ENCODE peak calls at places on chromosomes 4 and X, in five cellular contexts. One of them, this sample, is unnamed.

GRCh38 chrX:105869676-105870075 is 47.3 kb downstream of the NRK start:
- DNase-seq in GM12864: no peak
- DNase-seq in smooth muscle cell of the brain vasculature: no peak
- DNase-seq in stimulated activated CD8-positive, alpha-beta memory T cell treated with anti-CD3 and anti-CD28 coated beads, Interleukin-12 subunit alpha, Interleukin-12 subunit beta, amount 100 ng/mL, for 4 hours: no peak
- DNase-seq in NT2/D1: no peak
- DNase-seq in this sample: no peak

GRCh38 chr4:8257854-8258253 is 11.7 kb upstream of the HTRA3 start:
- DNase-seq in GM12864: no peak
- DNase-seq in smooth muscle cell of the brain vasculature: no peak
- DNase-seq in stimulated activated CD8-positive, alpha-beta memory T cell treated with anti-CD3 and anti-CD28 coated beads, Interleukin-12 subunit alpha, Interleukin-12 subunit beta, amount 100 ng/mL, for 4 hours: no peak
- DNase-seq in NT2/D1: no peak
- DNase-seq in this sample: no peak

GRCh38 chrX:139864613-139865012 is 68.2 kb downstream of the ATP11C start:
- DNase-seq in GM12864: no peak
- DNase-seq in smooth muscle cell of the brain vasculature: no peak
- DNase-seq in stimulated activated CD8-positive, alpha-beta memory T cell treated with anti-CD3 and anti-CD28 coated beads, Interleukin-12 subunit alpha, Interleukin-12 subunit beta, amount 100 ng/mL, for 4 hours: no peak
- DNase-seq in NT2/D1: no peak
- DNase-seq in this sample: no peak

GRCh38 chr4:48315728-48316630 is 25.4 kb upstream of the SLAIN2 start:
- DNase-seq in GM12864: peak
- DNase-seq in smooth muscle cell of the brain vasculature: no peak
- DNase-seq in stimulated activated CD8-positive, alpha-beta memory T cell treated with anti-CD3 and anti-CD28 coated beads, Interleukin-12 subunit alpha, Interleukin-12 subunit beta, amount 100 ng/mL, for 4 hours: no peak
- DNase-seq in NT2/D1: no peak
- DNase-seq in this sample: peak

GRCh38 chr4:144562019-144562740 is 83.8 kb upstream of the HHIP start:
- DNase-seq in GM12864: no peak
- DNase-seq in smooth muscle cell of the brain vasculature: no peak
- DNase-seq in stimulated activated CD8-positive, alpha-beta memory T cell treated with anti-CD3 and anti-CD28 coated beads, Interleukin-12 subunit alpha, Interleukin-12 subunit beta, amount 100 ng/mL, for 4 hours: no peak
- DNase-seq in NT2/D1: no peak
- DNase-seq in this sample: peak

GRCh38 chr4:110294165-110294564 is 95.8 kb upstream of the ELOVL6 start:
- DNase-seq in GM12864: no peak
- DNase-seq in smooth muscle cell of the brain vasculature: no peak
- DNase-seq in stimulated activated CD8-positive, alpha-beta memory T cell treated with anti-CD3 and anti-CD28 coated beads, Interleukin-12 subunit alpha, Interleukin-12 subunit beta, amount 100 ng/mL, for 4 hours: no peak
- DNase-seq in NT2/D1: no peak
- DNase-seq in this sample: no peak

GRCh38 chr4:6222761-6223292 is 22.5 kb upstream of the JAKMIP1 start:
- DNase-seq in GM12864: no peak
- DNase-seq in smooth muscle cell of the brain vasculature: no peak
- DNase-seq in stimulated activated CD8-positive, alpha-beta memory T cell treated with anti-CD3 and anti-CD28 coated beads, Interleukin-12 subunit alpha, Interleukin-12 subunit beta, amount 100 ng/mL, for 4 hours: no peak
- DNase-seq in NT2/D1: peak
- DNase-seq in this sample: peak

GRCh38 chr4:38678078-38678477 is 14.1 kb downstream of the KLF3 start:
- DNase-seq in GM12864: no peak
- DNase-seq in smooth muscle cell of the brain vasculature: no peak
- DNase-seq in stimulated activated CD8-positive, alpha-beta memory T cell treated with anti-CD3 and anti-CD28 coated beads, Interleukin-12 subunit alpha, Interleukin-12 subunit beta, amount 100 ng/mL, for 4 hours: no peak
- DNase-seq in NT2/D1: no peak
- DNase-seq in this sample: no peak

GRCh38 chr4:67678612-67679011 is 22.3 kb downstream of the UBA6 start:
- DNase-seq in GM12864: no peak
- DNase-seq in smooth muscle cell of the brain vasculature: no peak
- DNase-seq in stimulated activated CD8-positive, alpha-beta memory T cell treated with anti-CD3 and anti-CD28 coated beads, Interleukin-12 subunit alpha, Interleukin-12 subunit beta, amount 100 ng/mL, for 4 hours: no peak
- DNase-seq in NT2/D1: no peak
- DNase-seq in this sample: no peak

GRCh38 chrX:104315555-104315954 is 60.8 kb upstream of the ESX1 start:
- DNase-seq in GM12864: no peak
- DNase-seq in smooth muscle cell of the brain vasculature: no peak
- DNase-seq in stimulated activated CD8-positive, alpha-beta memory T cell treated with anti-CD3 and anti-CD28 coated beads, Interleukin-12 subunit alpha, Interleukin-12 subunit beta, amount 100 ng/mL, for 4 hours: no peak
- DNase-seq in NT2/D1: no peak
- DNase-seq in this sample: no peak

GRCh38 chrX:110667706-110668105 is 127.9 kb downstream of the CHRDL1 start:
- DNase-seq in GM12864: no peak
- DNase-seq in smooth muscle cell of the brain vasculature: no peak
- DNase-seq in stimulated activated CD8-positive, alpha-beta memory T cell treated with anti-CD3 and anti-CD28 coated beads, Interleukin-12 subunit alpha, Interleukin-12 subunit beta, amount 100 ng/mL, for 4 hours: no peak
- DNase-seq in NT2/D1: peak
- DNase-seq in this sample: no peak

GRCh38 chr4:1002631-1003251 is 8.7 kb upstream of the FGFRL1 start:
- DNase-seq in GM12864: no peak
- DNase-seq in smooth muscle cell of the brain vasculature: no peak
- DNase-seq in stimulated activated CD8-positive, alpha-beta memory T cell treated with anti-CD3 and anti-CD28 coated beads, Interleukin-12 subunit alpha, Interleukin-12 subunit beta, amount 100 ng/mL, for 4 hours: no peak
- DNase-seq in NT2/D1: no peak
- DNase-seq in this sample: no peak

GRCh38 chr4:187172340-187172761 is 448.7 kb upstream of the FAT1 start:
- DNase-seq in GM12864: no peak
- DNase-seq in smooth muscle cell of the brain vasculature: peak
- DNase-seq in stimulated activated CD8-positive, alpha-beta memory T cell treated with anti-CD3 and anti-CD28 coated beads, Interleukin-12 subunit alpha, Interleukin-12 subunit beta, amount 100 ng/mL, for 4 hours: no peak
- DNase-seq in NT2/D1: no peak
- DNase-seq in this sample: no peak

GRCh38 chr4:79225360-79225759 is 100.5 kb downstream of the NAA11 start:
- DNase-seq in GM12864: no peak
- DNase-seq in smooth muscle cell of the brain vasculature: no peak
- DNase-seq in stimulated activated CD8-positive, alpha-beta memory T cell treated with anti-CD3 and anti-CD28 coated beads, Interleukin-12 subunit alpha, Interleukin-12 subunit beta, amount 100 ng/mL, for 4 hours: no peak
- DNase-seq in NT2/D1: no peak
- DNase-seq in this sample: no peak

This sample was measured in body of pancreas.